ENCODE peak calls at places on chromosomes 11 and 22, in six cellular contexts. Y is stimulated activated CD4-positive, alpha-beta T cell treated with anti-CD3 and anti-CD28 coated beads, Interleukin-1b, Interleukin-23, amount 100 ng/mL, for 1 hour; O is A172; L is epithelial cell of esophagus; U is EL; D is ELR. Z is an unnamed sample.
A peak's percentile ranks its signal among the peaks of the same experiment; 100 is the strongest.

GRCh38 chr11:86459002-86459385 is 84.3 kb downstream of the CCDC81 start:
- DNase-seq in U (peak; percentile 51), O (peak; percentile 55), L (no peak), Y (no peak), D (peak; percentile 46), Z (no peak)

GRCh38 chr11:97683733-97684132 is 1293.9 kb downstream of the JRKL start:
- DNase-seq in D (peak; percentile 48), U (no peak), O (peak; percentile 14), L (peak; percentile 59), Y (no peak), Z (peak; percentile 78)

GRCh38 chr11:118907051-118907748 is 18.5 kb downstream of the BCL9L start:
- DNase-seq in Y (peak; percentile 70), U (peak; percentile 74), L (peak; percentile 74), D (peak; percentile 77), O (peak; percentile 55), Z (peak; percentile 88)

GRCh38 chr11:45662665-45663485 is 2.5 kb downstream of the CHST1 start:
- DNase-seq in Y (no peak), U (peak; percentile 76), L (no peak), D (peak; percentile 90), O (peak; percentile 76), Z (peak; percentile 88)

GRCh38 chr22:36871669-36872081 is 10.9 kb downstream of the NCF4 start:
- DNase-seq in U (peak; percentile 32), Y (no peak), L (peak; percentile 89), O (no peak), D (peak; percentile 78), Z (no peak)

GRCh38 chr11:108887436-108888238 is 222.8 kb downstream of the DDX10 start:
- DNase-seq in L (no peak), U (peak; percentile 72), O (peak; percentile 39), D (no peak), Y (no peak), Z (no peak)

GRCh38 chr22:18929459-18929858 is 6.6 kb downstream of the PRODH start:
- DNase-seq in U (no peak), O (no peak), D (no peak), L (no peak), Y (no peak), Z (no peak)

GRCh38 chr22:19747574-19747973 is 13.0 kb upstream of the TBX1 start:
- DNase-seq in L (no peak), Y (no peak), O (no peak), U (no peak), D (no peak), Z (no peak)

GRCh38 chr22:37484115-37485005 is 1.8 kb downstream of the MFNG start:
- DNase-seq in U (no peak), O (no peak), D (no peak), L (no peak), Y (peak; percentile 46), Z (no peak)

GRCh38 chr11:108069947-108070346 is 51.4 kb upstream of the ACAT1 start:
- DNase-seq in O (no peak), D (peak; percentile 56), L (no peak), Y (no peak), U (peak; percentile 75), Z (no peak)

GRCh38 chr11:45209904-45210699 is 63.7 kb downstream of the PRDM11 start:
- DNase-seq in Y (no peak), D (no peak), U (no peak), L (no peak), O (no peak), Z (no peak)

GRCh38 chr22:45867118-45867905 is 109.7 kb downstream of the WNT7B start:
- DNase-seq in U (peak; percentile 40), Y (no peak), D (peak; percentile 56), O (no peak), L (no peak), Z (no peak)

GRCh38 chr22:20027966-20028854 is 7.3 kb downstream of the TANGO2 start:
- DNase-seq in L (peak; percentile 38), D (peak; percentile 57), O (no peak), U (no peak), Y (no peak), Z (peak; percentile 26)

Z was measured in DMS53.